ENCODE peak calls at places on chromosomes 12 and 14, in eight cellular contexts. One of them, this sample, is unnamed.

GRCh38 chr12:91040356-91040755 is 17.5 kb downstream of the KERA start:
- DNase-seq in heart right ventricle: no peak
- DNase-seq in NCI-H1417: no peak
- DNase-seq in H9: no peak
- DNase-seq in GM12891: no peak
- DNase-seq in astrocyte of the spinal cord: peak; percentile 29
- DNase-seq in GM12878: no peak
- DNase-seq in cardiac muscle cell: no peak
- DNase-seq in this sample: no peak

GRCh38 chr12:89256060-89256459 is 96.2 kb downstream of the DUSP6 start:
- DNase-seq in heart right ventricle: no peak
- DNase-seq in H9: no peak
- DNase-seq in GM12878: no peak
- DNase-seq in astrocyte of the spinal cord: no peak
- DNase-seq in cardiac muscle cell: no peak
- DNase-seq in NCI-H1417: no peak
- DNase-seq in GM12891: no peak
- DNase-seq in this sample: no peak

GRCh38 chr12:28114488-28114887 is 75.8 kb upstream of the CCDC91 start:
- DNase-seq in GM12878: no peak
- DNase-seq in NCI-H1417: no peak
- DNase-seq in astrocyte of the spinal cord: no peak
- DNase-seq in heart right ventricle: no peak
- DNase-seq in H9: no peak
- DNase-seq in GM12891: no peak
- DNase-seq in cardiac muscle cell: no peak
- DNase-seq in this sample: no peak

GRCh38 chr14:94115068-94115591 is 4.6 kb downstream of the IFI27 start:
- DNase-seq in H9: no peak
- DNase-seq in GM12891: no peak
- DNase-seq in heart right ventricle: no peak
- DNase-seq in NCI-H1417: no peak
- DNase-seq in astrocyte of the spinal cord: no peak
- DNase-seq in cardiac muscle cell: no peak
- DNase-seq in GM12878: no peak
- DNase-seq in this sample: peak; percentile 44

GRCh38 chr14:73723799-73724621 is 9.8 kb upstream of the PNMA1 start:
- DNase-seq in heart right ventricle: peak; percentile 83
- DNase-seq in GM12891: no peak
- DNase-seq in cardiac muscle cell: no peak
- DNase-seq in H9: peak; percentile 38
- DNase-seq in astrocyte of the spinal cord: peak; percentile 97
- DNase-seq in NCI-H1417: no peak
- DNase-seq in GM12878: no peak
- DNase-seq in this sample: no peak

GRCh38 chr12:51008329-51008728 is 17.9 kb downstream of the SLC11A2 start:
- DNase-seq in NCI-H1417: no peak
- DNase-seq in H9: no peak
- DNase-seq in heart right ventricle: no peak
- DNase-seq in astrocyte of the spinal cord: no peak
- DNase-seq in GM12878: no peak
- DNase-seq in GM12891: no peak
- DNase-seq in cardiac muscle cell: no peak
- DNase-seq in this sample: no peak

GRCh38 chr12:30953257-30953656 is 26.7 kb downstream of the TSPAN11 start:
- DNase-seq in cardiac muscle cell: no peak
- DNase-seq in GM12891: no peak
- DNase-seq in heart right ventricle: no peak
- DNase-seq in astrocyte of the spinal cord: no peak
- DNase-seq in GM12878: no peak
- DNase-seq in NCI-H1417: no peak
- DNase-seq in H9: no peak
- DNase-seq in this sample: peak; percentile 12

GRCh38 chr12:121590476-121591143 is 9.8 kb upstream of the KDM2B start:
- DNase-seq in cardiac muscle cell: peak; percentile 12
- DNase-seq in GM12891: no peak
- DNase-seq in astrocyte of the spinal cord: peak; percentile 29
- DNase-seq in NCI-H1417: no peak
- DNase-seq in GM12878: peak; percentile 74
- DNase-seq in heart right ventricle: peak; percentile 21
- DNase-seq in H9: no peak
- DNase-seq in this sample: no peak

GRCh38 chr12:39672976-39673375 is 53.4 kb upstream of the ABCD2 start:
- DNase-seq in NCI-H1417: no peak
- DNase-seq in cardiac muscle cell: no peak
- DNase-seq in astrocyte of the spinal cord: no peak
- DNase-seq in GM12878: no peak
- DNase-seq in heart right ventricle: no peak
- DNase-seq in GM12891: no peak
- DNase-seq in H9: no peak
- DNase-seq in this sample: no peak

GRCh38 chr12:69570545-69571399 is 14.5 kb upstream of the CCT2 start:
- DNase-seq in cardiac muscle cell: peak; percentile 81
- DNase-seq in GM12891: no peak
- DNase-seq in GM12878: peak; percentile 15
- DNase-seq in astrocyte of the spinal cord: peak; percentile 76
- DNase-seq in H9: no peak
- DNase-seq in heart right ventricle: peak; percentile 56
- DNase-seq in NCI-H1417: peak; percentile 60
- DNase-seq in this sample: peak; percentile 18